ENCODE peak calls at places on chromosomes 13 and 19, in six cellular contexts. C, I, N, E, H and M are unnamed samples.

GRCh38 chr13:85652536-85652935 is 146.7 kb downstream of the SLITRK6 start:
- DNase-seq in E (no peak), I (no peak), C (no peak), H (no peak), N (no peak), M (no peak)

GRCh38 chr13:30608364-30608763 is 9.4 kb upstream of the USPL1 start:
- DNase-seq in I (no peak), C (no peak), N (no peak), E (no peak), H (no peak), M (no peak)

GRCh38 chr13:95296326-95296939 is 4.8 kb downstream of the ABCC4 start:
- DNase-seq in H (peak; percentile 50), E (peak; percentile 79), N (no peak), I (peak; percentile 44), C (peak; percentile 56), M (peak; percentile 58)

GRCh38 chr13:103996733-103997132 is 930.5 kb upstream of the SLC10A2 start:
- DNase-seq in E (no peak), C (no peak), N (no peak), I (no peak), H (no peak), M (no peak)

GRCh38 chr13:50512602-50513527 is 330.6 kb downstream of the DLEU7 start:
- DNase-seq in E (peak; percentile 67), N (no peak), C (peak; percentile 42), I (peak; percentile 79), H (peak; percentile 83), M (peak; percentile 61)

GRCh38 chr13:45807520-45808099 is 43.9 kb downstream of the SIAH3 start:
- DNase-seq in C (peak; percentile 71), I (peak; percentile 49), N (no peak), E (peak; percentile 47), H (peak; percentile 50), M (peak; percentile 61)

GRCh38 chr19:19032420-19033175 is 719 bp downstream of the SUGP2 start:
- DNase-seq in C (peak; percentile 96), I (peak; percentile 25), N (no peak), H (peak; percentile 97), E (peak; percentile 64), M (peak; percentile 96)

GRCh38 chr19:48618278-48618915 is 581 bp downstream of the RPL18 start:
- DNase-seq in I (no peak), E (no peak), C (no peak), H (no peak), N (no peak), M (peak; percentile 16)

GRCh38 chr19:30516586-30516985 is 144.4 kb downstream of the ZNF536 start:
- DNase-seq in N (no peak), C (no peak), H (no peak), E (no peak), I (no peak), M (no peak)

GRCh38 chr19:30388327-30388726 is 16.1 kb downstream of the ZNF536 start:
- DNase-seq in C (no peak), N (no peak), E (no peak), I (no peak), H (no peak), M (no peak)

GRCh38 chr19:45643927-45644771 is 5.0 kb upstream of the EML2 start:
- DNase-seq in N (no peak), C (no peak), E (no peak), I (no peak), H (peak; percentile 26), M (no peak)

GRCh38 chr13:90880790-90881189 is 466.7 kb upstream of the MIR17HG start:
- DNase-seq in N (no peak), E (no peak), H (no peak), C (no peak), I (no peak), M (no peak)

GRCh38 chr19:32916969-32917611 is 47.5 kb upstream of the SLC7A9 start:
- DNase-seq in C (no peak), I (no peak), H (no peak), E (no peak), N (no peak), M (no peak)

GRCh38 chr19:44623080-44623479 is 9.7 kb downstream of the IGSF23 start:
- DNase-seq in I (no peak), N (no peak), C (peak; percentile 10), E (peak; percentile 21), H (no peak), M (no peak)

GRCh38 chr19:4914736-4915501 is 5.6 kb downstream of the UHRF1 start:
- DNase-seq in N (peak; percentile 47), E (no peak), C (peak; percentile 96), H (no peak), I (no peak), M (no peak)

GRCh38 chr19:16325671-16326400 is 1.2 kb downstream of the KLF2 start:
- DNase-seq in N (peak; percentile 43), H (no peak), I (peak; percentile 90), E (peak; percentile 26), C (peak; percentile 66), M (peak; percentile 40)

GRCh38 chr19:8085606-8086464 is 33.3 kb downstream of the CCL25 start:
- DNase-seq in C (no peak), N (no peak), I (peak; percentile 64), E (no peak), H (no peak), M (no peak)

GRCh38 chr13:98478134-98479129 is 98.5 kb downstream of the STK24 start:
- DNase-seq in I (no peak), E (no peak), C (peak; percentile 84), N (peak; percentile 43), H (no peak), M (no peak)

GRCh38 chr13:27147530-27148170 is 24.0 kb downstream of the USP12 start:
- DNase-seq in I (no peak), E (no peak), N (no peak), C (peak; percentile 25), H (peak; percentile 29), M (no peak)

GRCh38 chr19:16457195-16457953 is 14.4 kb downstream of the EPS15L1 start:
- DNase-seq in N (no peak), H (no peak), E (peak; percentile 20), I (no peak), C (peak; percentile 55), M (peak; percentile 98)

GRCh38 chr19:48963371-48964204 is 1.5 kb upstream of the FTL start:
- DNase-seq in N (peak; percentile 36), C (peak; percentile 86), E (peak; percentile 83), H (no peak), I (peak; percentile 71), M (peak; percentile 76)

GRCh38 chr19:9848060-9848459 is 12.9 kb downstream of the PIN1 start:
- DNase-seq in H (peak; percentile 22), E (peak; percentile 34), I (no peak), N (no peak), C (peak; percentile 32), M (no peak)

GRCh38 chr19:49133621-49134454 is 14.5 kb downstream of the PPFIA3 start:
- DNase-seq in I (no peak), H (peak; percentile 58), N (no peak), E (peak; percentile 77), C (peak; percentile 43), M (peak; percentile 82)

GRCh38 chr13:46668302-46668720 is 115.3 kb downstream of the LRCH1 start:
- DNase-seq in H (no peak), E (peak; percentile 20), C (peak; percentile 84), I (peak; percentile 56), N (no peak), M (peak; percentile 17)

GRCh38 chr19:15464394-15465385 is at the start of gene RASAL3:
- DNase-seq in E (no peak), I (peak; percentile 69), N (peak; percentile 55), C (no peak), H (peak; percentile 49), M (no peak)

GRCh38 chr19:6423499-6424189 is 967 bp downstream of the KHSRP start:
- DNase-seq in H (peak; percentile 69), I (peak; percentile 57), N (no peak), C (peak; percentile 75), E (no peak), M (peak; percentile 59)

GRCh38 chr19:16228637-16229321 is 31.1 kb downstream of the AP1M1 start:
- DNase-seq in E (no peak), N (no peak), H (no peak), I (no peak), C (no peak), M (no peak)